ENCODE peak calls at places on chromosomes 7 and 10, in four cellular contexts. E, P, L and U are unnamed samples.

GRCh38 chr7:141227454-141227853 is 153.6 kb downstream of the TMEM178B start:
- DNase-seq in P (no peak), L (peak), E (no peak), U (no peak)

GRCh38 chr10:11547111-11547625 is 64.3 kb downstream of the USP6NL start:
- DNase-seq in P (no peak), L (no peak), E (peak), U (no peak)

GRCh38 chr10:36266923-36267322 is 624.8 kb upstream of the FZD8 start:
- DNase-seq in E (no peak), L (no peak), P (no peak), U (no peak)

GRCh38 chr7:5363729-5364128 is 59.9 kb downstream of the TNRC18 start:
- DNase-seq in P (no peak), E (no peak), L (no peak), U (no peak)

GRCh38 chr7:38632411-38632810 is 1.2 kb upstream of the AMPH start:
- DNase-seq in P (no peak), L (peak), E (no peak), U (no peak)

GRCh38 chr10:33716461-33717267 is 382.2 kb upstream of the NRP1 start:
- DNase-seq in P (no peak), L (no peak), E (no peak), U (no peak)

GRCh38 chr7:88005191-88005590 is 71.1 kb downstream of the ADAM22 start:
- DNase-seq in E (no peak), L (no peak), P (no peak), U (no peak)

GRCh38 chr10:124318076-124318475 is 100.6 kb downstream of the OAT start:
- DNase-seq in L (no peak), E (no peak), P (no peak), U (no peak)

GRCh38 chr7:121519548-121520521 is 123.7 kb upstream of the FAM3C start:
- DNase-seq in P (no peak), E (peak), L (no peak), U (no peak)

GRCh38 chr10:91856637-91857036 is 52.6 kb downstream of the FGFBP3 start:
- DNase-seq in L (peak), E (peak), P (peak), U (no peak)

GRCh38 chr7:121372376-121373024 is 23.6 kb downstream of the FAM3C start:
- DNase-seq in P (no peak), L (no peak), E (peak), U (no peak)

GRCh38 chr10:69087600-69088470 is at the start of gene SRGN:
- DNase-seq in L (no peak), E (peak), P (no peak), U (no peak)

GRCh38 chr10:115659616-115660015 is 566.5 kb downstream of the ATRNL1 start:
- DNase-seq in E (no peak), P (no peak), L (no peak), U (no peak)

GRCh38 chr7:138092486-138093028 is 16.3 kb downstream of the AKR1D1 start:
- DNase-seq in L (no peak), E (no peak), P (no peak), U (no peak)

GRCh38 chr7:111041577-111041976 is 49.4 kb upstream of the LRRN3 start:
- DNase-seq in L (no peak), E (no peak), P (no peak), U (no peak)

GRCh38 chr10:127386606-127387327 is 162.3 kb upstream of the NPS start:
- DNase-seq in P (no peak), L (peak), E (no peak), U (no peak)

GRCh38 chr7:16509829-16510228 is 16.8 kb upstream of the LRRC72 start:
- DNase-seq in L (no peak), E (no peak), P (no peak), U (no peak)

GRCh38 chr10:74743401-74743800 is 83.0 kb upstream of the KAT6B start:
- DNase-seq in E (no peak), P (no peak), L (no peak), U (no peak)

GRCh38 chr7:67825356-67825755 is 828.7 kb downstream of the TYW1 start:
- DNase-seq in P (no peak), E (no peak), L (no peak), U (no peak)

GRCh38 chr10:12710594-12711343 is 290.7 kb downstream of the CCDC3 start:
- DNase-seq in E (peak), P (peak), L (peak), U (peak)
- TF ChIP-seq EZH2phosphoT487 in E (no peak), P (no peak), L (no peak), U (no peak)

DNA sequence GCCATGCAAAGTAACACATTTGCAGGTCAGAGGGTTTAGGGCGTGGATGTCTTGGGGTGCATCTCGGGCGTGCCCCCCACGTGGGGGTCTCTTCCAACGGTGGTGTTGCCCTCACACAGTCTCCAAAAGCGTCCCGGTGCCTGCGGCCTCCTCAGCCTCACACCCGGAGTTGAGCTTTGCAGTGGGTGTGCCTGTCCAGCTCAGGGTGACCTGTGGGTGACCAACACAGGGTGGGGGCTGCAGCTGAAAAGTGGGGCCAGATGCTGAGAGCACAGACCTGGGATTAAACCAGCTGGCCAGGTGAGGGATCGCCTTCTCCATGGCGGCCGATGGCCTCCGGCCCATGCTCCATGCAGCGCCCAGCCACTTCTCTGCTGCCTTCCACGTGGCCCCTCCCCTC is 63.1 kb downstream of the PWWP2B start:
- DNase-seq in E (no peak), P (no peak), L (no peak), U (no peak)
- TF ChIP-seq EZH2phosphoT487 in E (no peak), P (no peak), L (no peak), U (no peak)

GRCh38 chr7:43575506-43575905 is 7.4 kb upstream of the STK17A start:
- DNase-seq in L (no peak), P (no peak), E (no peak), U (no peak)

GRCh38 chr7:43570688-43571365 is 12.1 kb upstream of the STK17A start:
- DNase-seq in P (no peak), E (peak), L (no peak), U (no peak)

GRCh38 chr7:43568529-43568928 is 14.4 kb upstream of the STK17A start:
- DNase-seq in L (no peak), E (peak), P (no peak), U (no peak)

GRCh38 chr7:43569424-43569823 is 13.5 kb upstream of the STK17A start:
- DNase-seq in P (no peak), E (peak), L (no peak), U (no peak)

GRCh38 chr7:43572516-43573049 is 10.3 kb upstream of the STK17A start:
- DNase-seq in P (peak), E (peak), L (no peak), U (no peak)
- TF ChIP-seq EZH2phosphoT487 in P (no peak), E (peak), L (no peak), U (no peak)

GRCh38 chr7:149546331-149546730 is 48.7 kb upstream of the ZNF746 start:
- DNase-seq in P (no peak), L (no peak), E (no peak), U (no peak)
- TF ChIP-seq EZH2phosphoT487 in P (no peak), L (no peak), E (no peak), U (no peak)

DNA sequence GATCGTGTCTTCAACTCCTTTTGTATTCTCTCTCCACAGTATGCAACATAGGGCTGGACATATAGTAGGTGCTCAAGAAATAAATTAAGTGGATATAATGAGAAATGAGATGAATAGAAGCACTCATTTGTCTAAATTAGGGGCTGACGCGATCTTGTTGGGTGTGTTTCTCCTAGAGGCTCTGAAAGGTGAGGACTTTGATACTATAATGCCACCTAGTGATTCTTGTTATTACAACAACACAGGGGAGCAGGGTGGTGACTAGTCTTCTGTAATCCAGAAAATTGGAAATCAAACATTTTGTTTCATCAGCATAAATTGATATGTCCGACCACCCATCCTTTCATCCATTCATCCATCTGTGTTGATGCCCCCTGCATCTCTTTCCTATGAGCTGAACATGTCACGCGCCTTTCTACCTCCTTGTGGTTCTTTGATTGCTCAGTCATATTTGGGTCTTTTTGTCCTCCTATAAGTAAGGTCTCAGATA is 3.4 kb upstream of the CFAP58 start:
- DNase-seq in E (peak), L (peak), P (peak), U (peak)
- TF ChIP-seq EZH2phosphoT487 in E (no peak), L (no peak), P (no peak), U (no peak)

GRCh38 chr7:149751058-149751775 is 22.2 kb downstream of the ZNF467 start:
- DNase-seq in E (no peak), P (no peak), L (no peak), U (no peak)

GRCh38 chr7:149752646-149753045 is 20.7 kb downstream of the ZNF467 start:
- DNase-seq in P (no peak), E (no peak), L (no peak), U (no peak)

GRCh38 chr7:149748223-149748874 is 25.0 kb downstream of the ZNF467 start:
- DNase-seq in P (no peak), E (no peak), L (peak), U (no peak)

GRCh38 chr7:149750122-149750845 is 23.1 kb downstream of the ZNF467 start:
- DNase-seq in L (no peak), E (no peak), P (no peak), U (no peak)

DNA sequence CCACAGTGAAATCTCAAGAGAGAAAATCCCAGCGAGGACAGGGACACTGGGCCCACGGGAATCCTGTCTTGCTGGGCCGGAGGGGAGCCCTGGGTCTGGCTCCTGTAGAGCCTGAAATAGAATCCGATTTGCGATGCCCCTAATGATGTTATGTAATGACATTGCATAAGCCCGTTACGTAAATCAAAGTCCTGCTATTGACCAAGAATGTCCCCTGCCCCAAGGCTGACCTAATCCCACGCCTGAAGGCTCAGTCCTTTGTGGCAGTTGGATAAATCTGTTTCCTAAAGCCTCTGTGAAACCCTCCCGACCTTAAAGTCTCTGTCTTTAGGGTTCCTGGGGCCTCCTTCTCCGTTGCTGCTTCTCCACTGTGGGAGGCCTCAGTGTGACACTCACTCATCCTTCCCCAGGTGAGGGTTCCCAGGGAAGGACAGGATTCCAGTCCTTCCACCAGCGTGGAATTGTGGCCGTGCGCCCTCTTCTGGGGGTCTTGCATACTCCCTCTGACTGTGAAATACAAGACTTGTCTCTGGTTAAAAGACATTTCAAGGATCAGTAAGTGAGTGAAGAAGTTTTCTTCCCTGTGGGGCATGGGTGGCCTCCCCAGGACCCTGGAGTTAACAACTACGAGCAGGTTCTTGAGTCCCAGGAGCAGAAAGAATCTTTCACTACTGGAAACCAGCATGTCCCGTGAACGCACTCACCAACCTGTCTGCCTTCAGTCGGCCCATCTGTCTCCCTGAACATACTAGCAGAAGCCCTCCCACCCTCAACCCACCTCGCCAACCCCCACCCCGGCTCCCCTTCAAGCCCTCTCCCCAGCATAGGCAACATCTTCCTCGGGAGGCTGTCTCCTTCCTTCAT is 19.8 kb downstream of the ZNF467 start:
- DNase-seq in P (peak), L (peak), E (peak), U (peak)
- TF ChIP-seq EZH2phosphoT487 in P (no peak), L (no peak), E (no peak), U (no peak)

GRCh38 chr7:142508251-142508650 is 241.0 kb upstream of the PRSS1 start:
- DNase-seq in P (peak), E (no peak), L (no peak), U (no peak)
- TF ChIP-seq EZH2phosphoT487 in P (no peak), E (no peak), L (no peak), U (no peak)